ENCODE peak calls at places on chromosome 19, in five cellular contexts. D is SK-N-SH, B is GM12878, Z is HepG2, L is H1. S is an unnamed sample.

GRCh38 chr19:14561832-14562351 is 10.0 kb downstream of the NDUFB7 start:
- DNase-seq in D (peak; percentile 14), Z (no peak), L (no peak), B (no peak), S (no peak)

GRCh38 chr19:7833225-7834156 is 3.5 kb downstream of the EVI5L start:
- DNase-seq in B (no peak), D (no peak), Z (peak; percentile 29), L (no peak), S (peak; percentile 37)

GRCh38 chr19:29878973-29879654 is 62.9 kb upstream of the URI1 start:
- DNase-seq in L (no peak), Z (peak; percentile 50), B (no peak), D (peak; percentile 91), S (peak; percentile 80)

GRCh38 chr19:12331211-12331941 is 2.1 kb downstream of the ZNF563 start:
- DNase-seq in D (no peak), B (peak; percentile 82), L (no peak), Z (peak; percentile 96), S (peak; percentile 19)

GRCh38 chr19:5585461-5586299 is 17.9 kb upstream of the TINCR start:
- DNase-seq in D (peak; percentile 52), B (no peak), L (no peak), Z (no peak), S (peak; percentile 84)

GRCh38 chr19:49331616-49332055 is 3.6 kb upstream of the CD37 start:
- DNase-seq in Z (peak; percentile 86), D (peak; percentile 63), L (no peak), B (peak; percentile 81), S (peak; percentile 81)

GRCh38 chr19:45470147-45471081 is 2.6 kb downstream of the FOSB start:
- DNase-seq in B (no peak), D (no peak), Z (no peak), L (no peak), S (peak; percentile 30)

GRCh38 chr19:10113964-10114650 is 2.6 kb downstream of the P2RY11 start:
- DNase-seq in B (no peak), Z (no peak), D (peak; percentile 51), L (no peak), S (no peak)

GRCh38 chr19:16714702-16715294 is 4.8 kb upstream of the NWD1 start:
- DNase-seq in L (peak; percentile 50), B (peak; percentile 20), Z (peak; percentile 24), D (peak; percentile 68), S (peak; percentile 78)

GRCh38 chr19:4660181-4660791 is 9.9 kb downstream of the MYDGF start:
- DNase-seq in Z (peak; percentile 42), B (no peak), D (no peak), L (no peak), S (peak; percentile 72)

GRCh38 chr19:32231020-32231419 is 114.4 kb upstream of the ZNF507 start:
- DNase-seq in L (no peak), Z (no peak), D (no peak), B (no peak), S (no peak)

GRCh38 chr19:607301-608154 is 17.8 kb downstream of the HCN2 start:
- DNase-seq in L (no peak), B (no peak), Z (no peak), D (no peak), S (no peak)

GRCh38 chr19:8335343-8336071 is 7.6 kb downstream of the KANK3 start:
- DNase-seq in D (peak; percentile 61), B (no peak), Z (no peak), L (no peak), S (peak; percentile 47)

GRCh38 chr19:51025809-51026553 is 435 bp downstream of the KLK11 start:
- DNase-seq in L (no peak), Z (no peak), B (no peak), D (peak; percentile 14), S (no peak)

GRCh38 chr19:51023946-51024345 is 2.5 kb downstream of the KLK11 start:
- DNase-seq in D (no peak), B (no peak), L (no peak), Z (no peak), S (no peak)

GRCh38 chr19:51024924-51025323 is 1.5 kb downstream of the KLK11 start:
- DNase-seq in L (no peak), B (no peak), D (no peak), Z (no peak), S (no peak)

GRCh38 chr19:51026554-51026831 is at the start of gene KLK11:
- DNase-seq in Z (no peak), L (no peak), D (no peak), B (no peak), S (no peak)

GRCh38 chr19:51025401-51025800 is 1.0 kb downstream of the KLK11 start:
- DNase-seq in Z (no peak), L (no peak), D (peak; percentile 10), B (no peak), S (no peak)
- H3K4me1 ChIP-seq in Z (no peaks in the 10 kb centered on the region), L (peaks cover 22% of the 10 kb centered on the region), D (no peaks in the 10 kb centered on the region), B (no peaks in the 10 kb centered on the region), S (peaks cover 4% of the 10 kb centered on the region)

DNA sequence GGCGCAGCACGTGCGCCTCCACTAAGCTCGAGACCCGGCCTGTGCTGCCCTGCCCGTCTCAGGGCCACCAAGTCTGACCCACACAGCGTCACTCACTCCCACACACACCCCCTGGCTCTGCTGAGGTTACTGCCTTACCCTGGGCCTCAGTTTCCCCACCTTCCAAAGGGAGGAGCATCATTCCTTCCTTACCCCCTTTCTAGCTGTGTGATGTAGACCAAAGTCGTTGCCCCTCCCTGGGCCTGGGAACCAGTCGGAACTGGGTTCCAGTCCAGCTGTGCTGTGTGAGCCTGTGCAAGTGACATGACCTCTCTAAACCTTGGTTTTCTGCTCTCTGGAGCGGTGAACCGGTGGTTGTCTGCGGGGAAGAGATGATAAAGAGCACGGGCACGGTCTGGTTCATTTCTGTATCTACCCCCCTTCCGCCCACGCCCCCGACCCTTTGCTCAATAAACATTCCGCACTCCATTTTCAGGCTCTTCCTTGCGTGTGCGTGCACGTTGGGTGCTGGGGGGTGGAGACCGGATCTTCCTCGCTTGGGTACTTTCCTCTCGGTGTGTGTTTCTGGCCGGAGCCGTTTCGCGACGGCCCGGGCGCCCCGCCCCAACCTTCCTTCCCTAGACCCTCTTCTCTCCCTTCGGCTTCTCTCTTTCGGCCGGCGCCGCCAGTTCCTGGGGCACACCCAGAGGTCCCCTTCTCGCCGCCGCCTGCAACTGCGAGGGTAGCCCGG is at the start of gene ZNF581:
- DNase-seq in D (peak; percentile 90), B (peak; percentile 59), Z (peak; percentile 57), L (no peak), S (no peak)
- TF ChIP-seq USF2 in D (no peak), B (no peak), Z (no peak), L (no peak), S (no peak)

DNA sequence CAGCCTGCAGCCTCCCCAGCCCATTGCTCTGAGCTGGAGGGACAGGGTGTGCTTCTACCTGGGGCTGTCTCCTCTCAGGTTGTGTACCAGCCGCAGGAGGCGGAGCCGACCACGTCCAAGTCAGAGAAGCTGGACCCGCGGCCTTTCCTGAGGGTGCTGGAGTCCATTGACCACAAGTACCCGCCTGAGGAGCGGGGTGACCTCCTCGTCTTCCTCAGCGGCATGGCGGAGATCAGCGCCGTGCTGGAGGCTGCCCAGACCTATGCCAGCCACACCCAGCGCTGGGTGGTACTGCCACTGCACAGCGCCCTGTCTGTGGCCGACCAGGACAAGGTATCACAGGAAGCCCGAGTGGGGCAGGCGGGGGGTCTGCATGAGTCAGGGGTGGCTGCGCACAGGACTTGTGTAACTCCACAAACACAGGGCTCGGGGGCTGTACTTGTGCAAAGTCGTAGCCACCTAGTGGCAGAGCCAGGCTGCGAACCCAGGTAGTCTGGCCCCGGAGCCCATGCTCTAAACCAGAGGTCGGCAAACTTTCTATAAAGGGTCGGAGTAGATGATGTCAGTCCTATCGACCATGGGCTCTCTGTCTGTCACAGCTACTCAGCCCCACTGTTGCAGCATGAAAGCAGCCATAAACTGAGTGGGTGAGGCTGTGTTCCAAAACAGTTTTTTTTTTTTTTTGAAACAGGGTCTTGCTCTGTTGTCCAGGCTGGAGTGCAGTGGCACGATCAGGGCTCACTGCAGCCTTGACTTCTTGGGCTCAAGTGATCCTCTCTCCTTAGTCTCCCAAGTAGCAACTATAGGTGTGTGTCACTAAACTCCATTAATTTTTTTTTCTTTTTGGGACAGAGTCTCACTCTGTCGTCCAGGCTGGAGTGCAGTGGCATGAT is 8.9 kb downstream of the DHX34 start:
- DNase-seq in D (peak; percentile 31), B (no peak), Z (peak; percentile 22), L (no peak), S (no peak)
- TF ChIP-seq YY1 in D (no peak), B (no peak), Z (no peak), L (no peak), S (no peak)

DNA sequence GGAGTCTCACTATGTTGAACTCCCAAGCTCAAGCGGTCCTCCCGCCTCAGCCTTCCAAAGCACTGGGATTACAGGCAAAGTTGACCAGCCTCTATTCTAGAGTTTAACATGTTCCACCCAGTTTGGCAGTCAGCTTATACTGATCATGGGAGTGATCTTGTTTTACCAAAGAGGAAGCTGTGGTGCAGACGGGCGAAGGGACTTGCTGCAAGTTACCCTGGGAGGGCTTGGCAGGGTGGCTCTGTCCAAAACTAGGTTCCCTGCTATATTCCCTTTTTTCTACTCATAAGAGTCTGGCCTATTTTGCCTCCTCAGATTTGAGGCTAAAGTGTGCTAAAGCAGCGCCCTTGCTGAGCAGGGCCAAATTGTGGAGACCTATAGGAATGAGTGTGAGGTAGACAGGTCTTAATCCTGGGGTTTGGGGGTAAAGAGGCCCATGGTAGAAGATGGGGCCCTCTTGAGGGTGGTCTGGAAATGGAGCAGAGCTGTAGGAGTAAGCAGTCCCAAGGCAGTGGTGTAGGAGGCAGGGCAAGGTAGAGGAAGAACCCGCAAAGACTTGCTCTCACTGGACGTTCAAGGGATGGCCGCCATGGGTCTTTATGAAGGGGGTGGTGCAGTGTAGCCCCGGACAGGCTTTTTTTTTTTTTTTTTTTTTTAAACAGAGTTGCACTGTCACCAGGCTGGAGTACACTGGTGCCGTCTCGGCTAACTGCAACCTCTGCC is 3.3 kb downstream of the RPS19 start:
- DNase-seq in B (no peak), L (no peak), D (no peak), Z (no peak), S (no peak)
- H3K4me1 ChIP-seq in B (peaks cover 43% of the 10 kb centered on the region), L (peaks cover 3% of the 10 kb centered on the region), D (peaks cover 42% of the 10 kb centered on the region), Z (peaks cover 77% of the 10 kb centered on the region), S (peaks cover 30% of the 10 kb centered on the region)

DNA sequence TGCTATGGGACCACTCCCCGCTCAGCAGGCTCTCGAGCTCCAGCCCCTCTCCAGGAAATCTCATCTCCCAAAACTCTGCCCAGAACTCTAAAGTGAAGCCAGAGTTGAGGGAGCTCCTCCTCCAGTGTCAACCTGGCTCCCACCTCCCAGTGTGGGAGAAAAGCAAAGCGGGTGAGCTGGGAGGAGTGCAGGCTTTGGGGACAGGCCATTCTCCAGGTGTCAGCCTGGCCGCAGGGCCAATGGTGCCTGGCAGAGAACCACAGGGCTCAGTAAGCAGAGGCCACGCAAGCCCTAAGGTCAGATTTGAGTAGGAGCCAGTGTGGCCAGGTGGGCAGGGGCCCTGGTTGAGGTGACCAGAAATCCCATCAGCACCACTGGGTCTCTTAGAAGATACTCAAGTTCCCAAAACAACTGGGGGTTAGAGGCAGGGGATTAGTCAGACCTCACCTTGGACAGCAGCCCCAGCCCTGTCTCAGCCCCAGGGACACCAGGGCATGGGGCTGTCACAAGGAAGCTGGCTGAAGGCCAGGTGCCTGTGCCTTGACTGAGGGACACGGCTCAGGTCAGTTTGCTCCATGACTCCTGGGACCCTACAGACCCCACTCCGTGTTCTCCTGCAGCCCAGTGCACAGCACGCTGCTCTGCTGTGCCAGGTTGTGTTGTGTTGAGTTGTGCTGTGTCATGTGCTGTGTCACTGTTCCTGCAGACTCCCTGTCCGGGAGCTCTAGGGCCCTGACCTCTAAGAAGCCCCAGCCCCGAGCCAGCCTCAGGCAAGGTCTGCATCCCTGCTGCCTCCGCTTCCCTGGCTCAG is 2.8 kb upstream of the ZNF181 start:
- DNase-seq in D (no peak), Z (no peak), L (no peak), B (no peak), S (peak; percentile 72)
- TF ChIP-seq USF2 in D (no peak), Z (no peak), L (no peak), B (no peak), S (no peak)